ENCODE peak calls at places on chromosomes 3 and 15, in seven cellular contexts. C is dorsolateral prefrontal cortex, S is LoVo, D is mesendoderm, L is NCI-H748 treated with DMSO at 0.1 percent for 48 hours, K is AG09309, A is anterior cingulate cortex. R is an unnamed sample.

GRCh38 chr3:172083995-172084409 is 44.6 kb downstream of the FNDC3B start:
- DNase-seq in S (no peak), D (no peak), A (no peak), L (no peak), K (no peak), C (no peak), R (no peak)

GRCh38 chr3:117131259-117131658 is 421.7 kb downstream of the TUSC7 start:
- DNase-seq in L (no peak), A (no peak), K (no peak), D (no peak), C (no peak), S (no peak), R (no peak)

GRCh38 chr15:29554531-29554930 is 267.7 kb downstream of the TJP1 start:
- DNase-seq in D (no peak), A (no peak), K (no peak), C (no peak), S (no peak), L (no peak), R (no peak)

GRCh38 chr3:57787867-57788623 is 31.9 kb downstream of the SLMAP start:
- DNase-seq in K (no peak), S (peak), C (no peak), A (no peak), L (no peak), D (no peak), R (no peak)

GRCh38 chr3:126557761-126558160 is 971 bp downstream of the C3orf22 start:
- DNase-seq in L (no peak), S (no peak), D (peak), C (no peak), K (no peak), A (no peak), R (peak)

GRCh38 chr3:152458725-152459515 is 190.2 kb downstream of the MBNL1 start:
- DNase-seq in L (no peak), D (no peak), A (no peak), K (peak), C (no peak), S (no peak), R (no peak)

GRCh38 chr3:82087958-82088357 is 326.5 kb upstream of the GBE1 start:
- DNase-seq in L (no peak), D (peak), C (no peak), A (no peak), K (peak), S (no peak), R (no peak)

GRCh38 chr3:5205165-5205941 is 17.8 kb downstream of the EDEM1 start:
- DNase-seq in C (no peak), S (no peak), A (no peak), L (no peak), D (no peak), K (no peak), R (no peak)

GRCh38 chr15:26630857-26631256 is 142.0 kb downstream of the GABRB3 start:
- DNase-seq in D (peak), S (no peak), A (no peak), K (no peak), C (no peak), L (no peak), R (no peak)

GRCh38 chr3:41893977-41894376 is 67.9 kb downstream of the ULK4 start:
- DNase-seq in D (peak), A (no peak), C (no peak), L (no peak), K (peak), S (peak), R (no peak)

GRCh38 chr15:40536501-40536900 is 28.3 kb downstream of the CCDC32 start:
- DNase-seq in D (no peak), L (no peak), K (no peak), A (no peak), S (no peak), C (no peak), R (no peak)

GRCh38 chr15:90126022-90126421 is 23.8 kb upstream of the IDH2 start:
- DNase-seq in D (no peak), S (no peak), L (no peak), A (no peak), K (no peak), C (no peak), R (no peak)

GRCh38 chr15:38611228-38611627 is 46.6 kb upstream of the RASGRP1 start:
- DNase-seq in C (no peak), L (no peak), D (no peak), A (no peak), S (no peak), K (no peak), R (no peak)

GRCh38 chr3:44685128-44685800 is 27.2 kb upstream of the ZNF502 start:
- DNase-seq in A (no peak), D (peak), K (peak), C (peak), L (peak), S (no peak), R (peak)

GRCh38 chr15:72319360-72319984 is 485 bp downstream of the CELF6 start:
- DNase-seq in A (no peak), L (no peak), D (peak), K (no peak), C (peak), S (peak), R (peak)